ENCODE peak calls at places on chromosomes 7 and 10, in four cellular contexts. X is CD14-positive monocyte, N is DMS79 treated with DMSO at 0.1 percent for 48 hours, Q is erythroblast. V is an unnamed sample.

GRCh38 chr7:28075674-28076358 is 104.8 kb downstream of the JAZF1 start:
- DNase-seq in X (no peak), N (peak), Q (no peak), V (no peak)

GRCh38 chr10:132452216-132452650 is 55.2 kb downstream of the PWWP2B start:
- DNase-seq in X (no peak), N (no peak), Q (no peak), V (no peak)

GRCh38 chr10:4054651-4055435 is 269.8 kb upstream of the KLF6 start:
- DNase-seq in X (no peak), N (no peak), Q (no peak), V (no peak)

GRCh38 chr7:40199076-40199802 is 64.4 kb downstream of the SUGCT start:
- DNase-seq in X (no peak), N (no peak), Q (no peak), V (no peak)

GRCh38 chr10:118330295-118331076 is 11.6 kb downstream of the FAM204A start:
- DNase-seq in X (no peak), N (no peak), Q (no peak), V (no peak)

GRCh38 chr7:92631830-92632487 is 41.8 kb upstream of the FAM133B start:
- DNase-seq in X (no peak), N (no peak), Q (no peak), V (no peak)

GRCh38 chr10:81548160-81548559 is 326.8 kb upstream of the NRG3 start:
- DNase-seq in X (no peak), N (no peak), Q (no peak), V (no peak)

GRCh38 chr7:150411606-150412005 is 32.5 kb downstream of the ZNF775 start:
- DNase-seq in X (no peak), N (no peak), Q (no peak), V (no peak)

GRCh38 chr7:2412587-2413201 is 9.3 kb downstream of the CHST12 start:
- DNase-seq in X (no peak), N (no peak), Q (no peak), V (no peak)

GRCh38 chr10:16646474-16647059 is 124.9 kb upstream of the C1QL3 start:
- DNase-seq in X (no peak), N (no peak), Q (no peak), V (no peak)

GRCh38 chr10:119523916-119524719 is 18.4 kb downstream of the RGS10 start:
- DNase-seq in X (no peak), N (no peak), Q (no peak), V (no peak)

GRCh38 chr7:113892818-113893217 is 26.0 kb downstream of the PPP1R3A start:
- DNase-seq in X (no peak), N (no peak), Q (no peak), V (no peak)

GRCh38 chr7:151706568-151707469 is 170.1 kb downstream of the PRKAG2 start:
- DNase-seq in X (no peak), N (no peak), Q (no peak), V (no peak)

GRCh38 chr10:70164179-70164578 is 6.1 kb downstream of the SAR1A start:
- DNase-seq in X (no peak), N (no peak), Q (no peak), V (no peak)

GRCh38 chr7:99709838-99710541 is 25.0 kb downstream of the CYP3A7 start:
- DNase-seq in X (no peak), N (no peak), Q (no peak), V (no peak)

GRCh38 chr7:100208911-100209408 is 10.8 kb upstream of the PVRIG start:
- DNase-seq in X (no peak), N (no peak), Q (no peak), V (peak)

V was measured in stimulated activated naive CD4-positive, alpha-beta T cell treated with Interleukin-2 at 50 U/mL for 16 hours.